ENCODE peak calls at places on chromosomes 3 and 15, in four cellular contexts. One of them, this sample, is unnamed.

GRCh38 chr15:65040461-65040860 is 4.7 kb upstream of the SLC51B start:
- DNase-seq in transverse colon: no peak
- DNase-seq in mammary epithelial cell: no peak
- DNase-seq in esophagus squamous epithelium: no peak
- DNase-seq in this sample: no peak

GRCh38 chr3:9036327-9037112 is 73.2 kb upstream of the RAD18 start:
- DNase-seq in mammary epithelial cell: no peak
- DNase-seq in esophagus squamous epithelium: no peak
- DNase-seq in transverse colon: peak
- DNase-seq in this sample: peak

GRCh38 chr3:170049146-170050000 is 11.6 kb downstream of the GPR160 start:
- DNase-seq in esophagus squamous epithelium: no peak
- DNase-seq in mammary epithelial cell: no peak
- DNase-seq in transverse colon: peak
- DNase-seq in this sample: no peak

GRCh38 chr3:108471346-108471935 is 39.0 kb downstream of the MYH15 start:
- DNase-seq in esophagus squamous epithelium: no peak
- DNase-seq in transverse colon: no peak
- DNase-seq in mammary epithelial cell: peak
- DNase-seq in this sample: peak

GRCh38 chr3:181705081-181705480 is 6.6 kb upstream of the SOX2 start:
- DNase-seq in esophagus squamous epithelium: no peak
- DNase-seq in mammary epithelial cell: no peak
- DNase-seq in transverse colon: no peak
- DNase-seq in this sample: no peak

GRCh38 chr3:8603115-8603710 is 41.4 kb downstream of the SSUH2 start:
- DNase-seq in mammary epithelial cell: no peak
- DNase-seq in transverse colon: no peak
- DNase-seq in esophagus squamous epithelium: no peak
- DNase-seq in this sample: no peak

GRCh38 chr3:99640214-99640851 is 1.9 kb downstream of the COL8A1 start:
- DNase-seq in transverse colon: no peak
- DNase-seq in esophagus squamous epithelium: no peak
- DNase-seq in mammary epithelial cell: no peak
- DNase-seq in this sample: no peak

GRCh38 chr3:174398761-174399160 is 460.4 kb upstream of the NAALADL2 start:
- DNase-seq in transverse colon: no peak
- DNase-seq in mammary epithelial cell: no peak
- DNase-seq in esophagus squamous epithelium: no peak
- DNase-seq in this sample: no peak

GRCh38 chr15:70741107-70741511 is 22.2 kb downstream of the UACA start:
- DNase-seq in mammary epithelial cell: peak
- DNase-seq in esophagus squamous epithelium: no peak
- DNase-seq in transverse colon: peak
- DNase-seq in this sample: peak

GRCh38 chr3:57796261-57796660 is 40.2 kb downstream of the SLMAP start:
- DNase-seq in transverse colon: no peak
- DNase-seq in esophagus squamous epithelium: no peak
- DNase-seq in mammary epithelial cell: peak
- DNase-seq in this sample: peak

GRCh38 chr15:28896944-28897343 is 11.2 kb downstream of the APBA2 start:
- DNase-seq in esophagus squamous epithelium: no peak
- DNase-seq in transverse colon: no peak
- DNase-seq in mammary epithelial cell: peak
- DNase-seq in this sample: peak

GRCh38 chr15:64692166-64692565 is 83.2 kb downstream of the RBPMS2 start:
- DNase-seq in esophagus squamous epithelium: no peak
- DNase-seq in transverse colon: no peak
- DNase-seq in mammary epithelial cell: no peak
- DNase-seq in this sample: no peak

GRCh38 chr3:133393204-133393603 is 6.7 kb upstream of the BFSP2 start:
- DNase-seq in mammary epithelial cell: peak
- DNase-seq in esophagus squamous epithelium: no peak
- DNase-seq in transverse colon: no peak
- DNase-seq in this sample: no peak

DNA sequence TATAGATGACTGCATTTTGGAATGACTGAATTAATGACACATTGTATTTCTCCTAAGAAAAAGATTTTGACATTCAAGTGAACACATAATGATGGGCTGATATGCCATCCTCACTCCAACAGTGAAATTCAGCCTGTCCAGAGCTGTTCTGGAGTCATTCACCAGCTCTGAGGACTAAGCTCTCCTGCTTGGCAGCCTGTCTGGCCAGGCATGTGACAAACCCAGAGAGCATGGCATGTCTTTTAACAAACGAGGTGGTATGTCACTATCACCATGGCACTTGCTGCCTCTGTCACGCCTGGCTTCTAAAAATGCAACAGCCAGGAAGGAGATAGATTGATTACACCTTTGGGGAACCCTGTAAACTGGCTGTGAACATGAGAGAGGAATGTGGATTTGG is 1.4 kb downstream of the ACTC1 start:
- DNase-seq in mammary epithelial cell: no peak
- DNase-seq in esophagus squamous epithelium: no peak
- DNase-seq in transverse colon: no peak
- DNase-seq in this sample: no peak
- H3K4me3 ChIP-seq in mammary epithelial cell: no peak
- H3K4me3 ChIP-seq in esophagus squamous epithelium: no peak
- H3K4me3 ChIP-seq in transverse colon: no peak
- H3K4me3 ChIP-seq in this sample: no peak

GRCh38 chr15:26235148-26235769 is 372.1 kb upstream of the ATP10A start:
- DNase-seq in transverse colon: no peak
- DNase-seq in esophagus squamous epithelium: no peak
- DNase-seq in mammary epithelial cell: no peak
- DNase-seq in this sample: no peak

GRCh38 chr15:26235864-26236263 is 372.7 kb upstream of the ATP10A start:
- DNase-seq in esophagus squamous epithelium: no peak
- DNase-seq in mammary epithelial cell: no peak
- DNase-seq in transverse colon: no peak
- DNase-seq in this sample: no peak
- H3K4me3 ChIP-seq in esophagus squamous epithelium: no peak
- H3K4me3 ChIP-seq in mammary epithelial cell: no peak
- H3K4me3 ChIP-seq in transverse colon: no peak
- H3K4me3 ChIP-seq in this sample: no peak

DNA sequence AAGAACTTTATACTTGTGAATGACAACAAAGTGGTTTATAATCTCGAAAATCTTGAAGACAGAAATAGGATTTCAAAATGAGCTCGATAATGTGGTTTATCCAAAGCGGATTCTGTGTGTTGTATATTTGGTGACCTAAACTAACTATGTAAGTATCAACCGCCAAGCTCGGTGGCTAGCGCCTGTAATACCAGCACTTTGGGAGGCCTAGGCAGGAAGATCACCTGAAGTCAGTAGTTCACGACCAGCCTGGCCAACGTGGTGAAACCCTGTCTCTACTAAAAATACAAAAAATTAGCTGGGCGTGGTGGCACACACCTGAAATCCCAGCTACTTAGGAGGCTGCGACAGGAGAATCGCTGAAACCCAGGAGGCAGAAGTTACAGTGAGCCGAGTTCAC is 2.2 kb downstream of the ATP13A3 start:
- DNase-seq in transverse colon: no peak
- DNase-seq in esophagus squamous epithelium: no peak
- DNase-seq in mammary epithelial cell: no peak
- DNase-seq in this sample: no peak
- H3K4me3 ChIP-seq in transverse colon: no peak
- H3K4me3 ChIP-seq in esophagus squamous epithelium: no peak
- H3K4me3 ChIP-seq in mammary epithelial cell: no peak
- H3K4me3 ChIP-seq in this sample: peak

GRCh38 chr3:106969596-106969995 is 407.6 kb upstream of the CCDC54 start:
- DNase-seq in mammary epithelial cell: no peak
- DNase-seq in esophagus squamous epithelium: no peak
- DNase-seq in transverse colon: no peak
- DNase-seq in this sample: no peak

GRCh38 chr3:106963446-106963845 is 413.8 kb upstream of the CCDC54 start:
- DNase-seq in mammary epithelial cell: no peak
- DNase-seq in esophagus squamous epithelium: no peak
- DNase-seq in transverse colon: no peak
- DNase-seq in this sample: no peak

GRCh38 chr3:106965286-106965685 is 412.0 kb upstream of the CCDC54 start:
- DNase-seq in mammary epithelial cell: no peak
- DNase-seq in esophagus squamous epithelium: no peak
- DNase-seq in transverse colon: no peak
- DNase-seq in this sample: no peak
- H3K4me3 ChIP-seq in mammary epithelial cell: no peak
- H3K4me3 ChIP-seq in esophagus squamous epithelium: no peak
- H3K4me3 ChIP-seq in transverse colon: no peak
- H3K4me3 ChIP-seq in this sample: no peak

GRCh38 chr3:46566040-46566631 is at the start of gene LRRC2:
- DNase-seq in esophagus squamous epithelium: no peak
- DNase-seq in transverse colon: peak
- DNase-seq in mammary epithelial cell: peak
- DNase-seq in this sample: peak
- H3K4me3 ChIP-seq in esophagus squamous epithelium: peak
- H3K4me3 ChIP-seq in transverse colon: peak
- H3K4me3 ChIP-seq in mammary epithelial cell: peak
- H3K4me3 ChIP-seq in this sample: peak

DNA sequence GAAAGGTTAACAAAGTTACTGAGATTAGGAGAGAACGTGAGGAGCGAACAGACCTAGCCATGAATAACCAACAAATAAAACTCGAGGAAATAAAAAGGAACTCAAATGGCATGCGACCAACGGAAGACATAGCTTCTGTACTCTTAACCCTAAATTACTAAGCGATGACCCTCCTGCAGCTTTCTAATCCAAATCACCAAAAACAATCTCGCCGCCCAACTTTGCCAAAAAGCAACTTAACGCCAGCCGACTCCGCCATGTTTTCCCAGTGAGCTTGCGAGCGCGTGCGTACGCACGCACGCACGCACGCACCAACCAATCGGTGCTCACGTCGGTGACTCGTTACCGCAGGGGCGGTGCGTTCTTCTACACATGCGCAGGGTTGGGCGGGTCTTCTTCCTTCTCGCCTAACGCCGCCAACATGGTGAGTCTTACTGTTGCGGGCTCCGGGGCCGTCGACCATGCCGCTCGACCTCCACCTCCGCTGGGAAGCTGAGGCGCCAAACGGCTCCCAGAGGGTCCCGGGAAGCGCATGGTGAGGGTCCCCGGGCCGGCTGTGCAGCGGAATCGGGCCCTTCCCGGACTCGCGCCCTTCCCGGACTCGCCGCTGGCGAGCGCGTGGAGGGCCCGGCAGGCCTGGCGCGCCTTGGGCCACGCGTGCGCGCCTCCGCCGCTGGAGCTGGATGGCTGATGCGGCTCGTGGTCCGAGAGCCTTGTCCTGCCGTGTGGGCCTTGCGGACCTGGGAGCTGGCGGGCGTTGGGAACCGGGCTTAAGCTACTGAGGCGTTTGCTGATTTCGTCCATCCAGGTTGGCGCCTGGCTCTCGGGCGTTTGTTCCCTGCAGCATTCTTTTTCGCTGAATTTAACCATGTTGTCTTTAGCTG is at the start of gene RPL14:
- DNase-seq in esophagus squamous epithelium: peak
- DNase-seq in transverse colon: peak
- DNase-seq in mammary epithelial cell: peak
- DNase-seq in this sample: peak
- H3K4me3 ChIP-seq in esophagus squamous epithelium: peak
- H3K4me3 ChIP-seq in transverse colon: peak
- H3K4me3 ChIP-seq in mammary epithelial cell: peak
- H3K4me3 ChIP-seq in this sample: peak

This sample was measured in AG10803.